ENCODE peak calls at places on chromosome 13, in nine cellular contexts. L, N, R, S, X, G, E, D and P are unnamed samples.

GRCh38 chr13:64289702-64290101 is 2874.1 kb upstream of the PCDH20 start:
- DNase-seq in X (no peak), S (no peak), G (no peak), E (no peak), L (no peak), R (no peak), N (no peak), D (no peak), P (no peak)

GRCh38 chr13:25095862-25096453 is at the start of gene PABPC3:
- DNase-seq in D (no peak), R (no peak), G (no peak), N (no peak), X (no peak), S (no peak), E (no peak), L (no peak), P (no peak)

GRCh38 chr13:36685912-36686311 is 12.1 kb downstream of the SERTM1 start:
- DNase-seq in D (no peak), N (no peak), S (no peak), G (no peak), E (no peak), L (no peak), R (no peak), X (no peak), P (no peak)

GRCh38 chr13:85140192-85140591 is 659.0 kb downstream of the SLITRK6 start:
- DNase-seq in R (no peak), G (no peak), L (no peak), D (no peak), S (no peak), E (no peak), X (no peak), N (no peak), P (no peak)

GRCh38 chr13:28478127-28478526 is 16.8 kb downstream of the FLT1 start:
- DNase-seq in N (no peak), S (no peak), R (no peak), D (no peak), E (no peak), L (no peak), G (no peak), X (no peak), P (no peak)

GRCh38 chr13:69660155-69660554 is 447.5 kb upstream of the ATXN8OS start:
- DNase-seq in L (no peak), G (no peak), D (no peak), E (no peak), R (no peak), X (no peak), S (no peak), N (no peak), P (no peak)

GRCh38 chr13:108560092-108560491 is 69.3 kb upstream of the MYO16 start:
- DNase-seq in E (no peak), G (no peak), L (no peak), X (no peak), D (no peak), S (no peak), R (no peak), N (no peak), P (no peak)

GRCh38 chr13:39448831-39449230 is 154.2 kb downstream of the LHFPL6 start:
- DNase-seq in S (no peak), E (no peak), N (no peak), R (no peak), X (no peak), D (no peak), L (no peak), G (no peak), P (no peak)

GRCh38 chr13:65882810-65883209 is 1347.3 kb downstream of the PCDH9 start:
- DNase-seq in N (no peak), E (no peak), R (no peak), L (no peak), S (no peak), X (no peak), D (no peak), G (no peak), P (no peak)

GRCh38 chr13:85841427-85841826 is 42.2 kb upstream of the SLITRK6 start:
- DNase-seq in E (no peak), S (no peak), N (no peak), G (no peak), D (no peak), X (no peak), L (no peak), R (no peak), P (no peak)

GRCh38 chr13:66501187-66501586 is 728.9 kb downstream of the PCDH9 start:
- DNase-seq in N (no peak), S (no peak), D (no peak), R (no peak), L (no peak), E (no peak), X (no peak), G (no peak), P (no peak)

GRCh38 chr13:25380741-25381324 is 9.1 kb downstream of the ATP8A2 start:
- DNase-seq in R (no peak), N (no peak), D (no peak), L (no peak), X (no peak), S (no peak), G (no peak), E (no peak), P (no peak)

GRCh38 chr13:78102121-78102677 is 183.6 kb upstream of the EDNRB start:
- DNase-seq in L (no peak), D (no peak), G (no peak), N (peak), R (peak), S (no peak), E (peak), X (no peak), P (peak)

GRCh38 chr13:74128171-74128767 is 5.9 kb downstream of the KLF12 start:
- DNase-seq in R (no peak), N (no peak), X (no peak), L (no peak), G (no peak), D (no peak), E (no peak), S (no peak), P (no peak)

GRCh38 chr13:113887700-113888201 is 23.9 kb upstream of the GAS6 start:
- DNase-seq in L (no peak), N (no peak), S (no peak), D (no peak), E (no peak), R (no peak), G (peak), X (no peak), P (no peak)
- TF ChIP-seq POLR2AphosphoS5 in L (no peak), N (no peak), S (no peak), D (no peak), E (no peak), R (no peak), G (no peak), X (no peak), P (no peak)

DNA sequence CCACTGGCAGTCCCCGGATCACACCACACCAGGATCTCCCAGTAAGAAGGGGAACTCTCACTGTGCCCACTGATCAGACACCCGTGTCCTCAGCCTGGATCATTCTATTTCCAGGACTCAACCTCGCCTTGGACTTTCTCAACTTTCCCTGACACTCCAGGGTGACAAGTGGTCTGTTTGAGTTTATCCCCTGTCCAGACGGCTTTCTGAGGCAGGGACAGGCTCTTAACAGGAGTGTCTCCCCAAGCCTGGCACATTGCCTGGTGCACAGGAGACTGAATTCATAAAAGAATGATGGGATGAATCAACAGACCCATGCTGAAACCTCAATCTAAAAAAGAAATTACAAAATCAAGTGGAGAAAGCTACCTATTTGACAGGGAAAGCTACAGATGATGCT is 606.6 kb downstream of the EFNB2 start:
- DNase-seq in L (no peak), D (no peak), E (no peak), R (no peak), X (no peak), N (no peak), G (no peak), S (no peak), P (no peak)
- H3K27ac ChIP-seq in L (no peak), D (no peak), E (no peak), R (no peak), X (no peak), N (no peak), G (no peak), S (no peak), P (no peak)

DNA sequence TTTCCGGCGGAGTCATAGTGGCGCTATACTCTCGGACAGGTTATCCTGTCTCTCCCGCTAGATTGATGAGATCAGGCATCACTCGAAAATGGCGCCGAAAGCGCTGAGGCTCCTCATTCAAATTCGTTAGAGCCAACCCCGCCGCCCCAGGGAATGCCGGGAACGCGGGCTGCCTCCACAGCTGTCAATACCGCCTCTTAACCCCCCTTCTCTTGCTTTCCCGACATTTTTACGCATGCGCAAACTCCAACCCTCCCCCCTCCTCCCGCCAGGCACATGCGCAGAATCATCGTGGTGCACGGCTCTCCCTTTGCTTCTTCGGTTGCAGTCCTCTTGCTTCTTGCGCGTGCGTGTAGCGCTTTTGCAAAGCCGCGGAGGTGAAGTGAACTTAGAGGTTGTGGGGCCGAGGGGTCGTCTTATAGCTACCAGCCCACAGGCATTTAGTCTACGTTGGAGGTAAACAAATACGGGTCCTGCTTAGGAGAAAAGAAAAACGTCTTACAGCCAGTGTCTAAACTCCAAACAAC is 66.7 kb downstream of the KCNRG start:
- DNase-seq in R (peak), E (peak), X (peak), L (peak), D (peak), S (peak), N (peak), G (peak), P (peak)
- TF ChIP-seq POLR2AphosphoS5 in R (peak), E (peak), X (peak), L (peak), D (peak), S (peak), N (peak), G (peak), P (peak)

GRCh38 chr13:50079278-50080157 is 64.3 kb downstream of the KCNRG start:
- DNase-seq in N (no peak), L (no peak), R (no peak), X (no peak), S (no peak), G (no peak), D (no peak), E (no peak), P (no peak)
- H3K27ac ChIP-seq in N (peak), L (peak), R (peak), X (peak), S (peak), G (no peak), D (peak), E (no peak), P (peak)

DNA sequence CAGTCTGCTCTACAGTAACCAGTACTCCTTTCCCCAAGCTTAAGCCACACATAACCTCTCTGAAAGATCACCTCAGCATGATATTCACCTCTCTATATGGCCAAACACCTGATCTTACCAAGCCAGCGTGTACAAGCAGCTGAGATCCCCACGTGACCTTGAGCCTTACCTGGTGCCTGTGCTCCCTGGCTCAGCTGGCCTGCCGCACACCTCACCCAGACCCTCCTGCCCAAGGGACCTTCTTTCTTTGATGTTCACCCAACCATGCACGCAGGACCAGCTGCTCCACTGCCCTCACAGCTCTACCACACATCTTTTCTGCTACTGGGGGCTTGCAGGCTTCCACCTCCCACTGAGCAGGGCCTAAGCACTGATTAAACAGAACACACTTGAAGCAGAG is 9.0 kb downstream of the DHRS12 start:
- DNase-seq in G (no peak), R (no peak), N (no peak), D (no peak), S (no peak), X (no peak), L (no peak), E (no peak), P (peak)
- TF ChIP-seq POLR2AphosphoS5 in G (no peak), R (no peak), N (no peak), D (no peak), S (no peak), X (no peak), L (no peak), E (no peak), P (no peak)

DNA sequence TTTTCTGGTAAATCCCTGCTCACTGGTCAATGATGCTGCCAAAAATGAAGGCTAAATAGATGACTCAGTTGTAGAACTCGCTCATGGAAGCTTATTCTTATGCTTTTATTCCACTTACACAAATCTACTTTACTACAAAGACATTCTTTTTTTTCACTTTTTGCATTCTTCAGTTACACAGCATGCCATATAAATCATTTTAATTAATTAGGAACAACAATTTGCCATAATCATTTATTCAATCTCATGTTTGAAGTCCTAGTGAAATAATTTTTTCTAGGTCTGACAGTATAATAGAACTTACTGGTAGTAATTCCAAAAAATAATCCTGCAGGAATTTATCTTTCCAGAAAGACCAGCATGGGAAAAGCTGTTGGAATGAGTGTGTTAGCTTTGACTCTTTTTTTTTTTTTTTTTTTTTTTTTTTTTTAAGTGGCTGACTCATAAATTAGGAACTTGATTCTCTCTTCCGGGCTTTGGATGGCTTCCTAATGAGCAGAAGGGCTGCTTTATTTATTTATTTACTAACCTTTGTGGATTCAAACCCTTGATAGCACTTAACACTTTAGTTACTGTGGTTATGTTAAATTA is 256.7 kb downstream of the SPRY2 start:
- DNase-seq in N (no peak), G (no peak), D (peak), X (no peak), E (no peak), L (no peak), R (no peak), S (no peak), P (no peak)
- H3K27ac ChIP-seq in N (no peak), G (peak), D (peak), X (peak), E (peak), L (no peak), R (no peak), S (peak), P (no peak)

GRCh38 chr13:102708991-102709390 is 14.1 kb upstream of the METTL21C start:
- DNase-seq in X (no peak), E (no peak), R (no peak), D (no peak), G (no peak), L (no peak), N (no peak), S (no peak), P (no peak)

GRCh38 chr13:102710261-102710679 is 15.4 kb upstream of the METTL21C start:
- DNase-seq in E (no peak), N (no peak), G (no peak), L (no peak), S (no peak), R (no peak), X (no peak), D (no peak), P (no peak)

GRCh38 chr13:102708211-102708610 is 13.4 kb upstream of the METTL21C start:
- DNase-seq in G (no peak), N (no peak), E (no peak), X (no peak), S (no peak), L (no peak), D (no peak), R (no peak), P (no peak)

GRCh38 chr13:102709536-102709935 is 14.7 kb upstream of the METTL21C start:
- DNase-seq in S (no peak), X (no peak), N (no peak), E (no peak), R (no peak), D (no peak), G (no peak), L (no peak), P (no peak)

DNA sequence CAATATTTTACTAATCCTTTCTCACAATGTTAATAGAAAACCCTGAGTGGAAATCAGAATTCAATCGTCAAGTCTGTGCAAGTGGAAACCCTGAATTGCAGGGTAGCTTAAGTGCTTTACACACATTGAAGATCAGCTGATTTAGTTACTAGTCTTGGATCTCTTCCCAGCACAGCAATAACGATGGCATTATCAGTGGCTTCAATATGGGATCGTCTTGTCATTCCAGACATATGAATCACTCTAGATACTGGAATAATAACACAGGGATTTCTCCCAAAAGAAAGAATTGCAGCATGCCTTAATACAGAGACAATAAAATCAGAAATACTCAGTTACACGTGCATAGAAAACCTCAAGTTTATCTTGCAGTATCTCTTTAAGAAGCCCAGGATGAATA is 12.6 kb upstream of the METTL21C start:
- DNase-seq in L (no peak), N (no peak), S (no peak), G (no peak), X (peak), E (no peak), D (no peak), R (no peak), P (no peak)
- TF ChIP-seq POLR2AphosphoS5 in L (no peak), N (no peak), S (no peak), G (no peak), X (no peak), E (no peak), D (no peak), R (no peak), P (no peak)

GRCh38 chr13:99271249-99271648 is 13.1 kb upstream of the GPR18 start:
- DNase-seq in R (no peak), N (no peak), E (no peak), D (no peak), L (no peak), X (no peak), S (no peak), G (no peak), P (no peak)
- H3K27ac ChIP-seq in R (peak), N (peak), E (no peak), D (no peak), L (no peak), X (no peak), S (peak), G (no peak), P (peak)